ENCODE peak calls at places on chromosomes 7 and 10, in ten cellular contexts. T is SK-N-SH, U is lung, J is brain microvascular endothelial cell, R is astrocyte of the spinal cord, P is adrenal gland, B is mucosa of descending colon, A is AG04450, C is fibroblast of lung, N is GM12865. E is an unnamed sample.
A peak's percentile ranks its signal among the peaks of the same experiment; 100 is the strongest.

GRCh38 chr10:63120554-63120953 is 12.6 kb upstream of the NRBF2 start:
- DNase-seq in N (no peak), T (no peak), J (peak; percentile 51), A (peak; percentile 83), C (peak; percentile 99), R (peak; percentile 87), B (no peak), U (no peak), P (no peak), E (no peak)

GRCh38 chr7:82331234-82331633 is 112.3 kb downstream of the CACNA2D1 start:
- DNase-seq in N (no peak), R (no peak), A (no peak), C (no peak), J (no peak), T (no peak), U (no peak), B (no peak), P (no peak), E (no peak)

GRCh38 chr10:113133497-113133896 is 183.4 kb downstream of the TCF7L2 start:
- DNase-seq in C (peak; percentile 73), U (no peak), J (peak; percentile 12), N (no peak), R (peak; percentile 56), A (peak; percentile 21), T (no peak), B (no peak), P (no peak), E (no peak)

GRCh38 chr10:14669576-14669975 is 105.1 kb downstream of the FAM107B start:
- DNase-seq in A (no peak), C (no peak), P (no peak), J (no peak), T (no peak), U (no peak), R (no peak), B (no peak), N (no peak), E (no peak)

GRCh38 chr10:99365311-99365710 is 36.2 kb downstream of the CNNM1 start:
- DNase-seq in T (no peak), A (no peak), U (no peak), C (no peak), J (no peak), N (no peak), P (no peak), B (no peak), R (no peak), E (no peak)

GRCh38 chr10:70317272-70317942 is 33.6 kb upstream of the NPFFR1 start:
- DNase-seq in A (no peak), B (no peak), R (no peak), C (no peak), T (no peak), N (no peak), P (no peak), J (no peak), U (no peak), E (no peak)

GRCh38 chr10:119412244-119412750 is 130.2 kb downstream of the RGS10 start:
- DNase-seq in J (no peak), R (peak; percentile 59), A (no peak), T (peak; percentile 96), N (no peak), B (peak; percentile 65), P (peak; percentile 77), U (peak; percentile 67), C (peak; percentile 62), E (no peak)

GRCh38 chr10:13614530-13615332 is 28.0 kb downstream of the PRPF18 start:
- DNase-seq in T (peak; percentile 53), J (peak; percentile 62), N (no peak), C (peak; percentile 90), P (no peak), A (peak; percentile 18), U (no peak), R (peak; percentile 63), B (no peak), E (no peak)

GRCh38 chr7:136030867-136031318 is 53.7 kb upstream of the MTPN start:
- DNase-seq in U (no peak), P (no peak), A (no peak), B (no peak), J (no peak), C (no peak), T (no peak), N (peak; percentile 64), R (no peak), E (peak; percentile 26)

GRCh38 chr7:68038621-68039314 is 1042.1 kb downstream of the TYW1 start:
- DNase-seq in T (no peak), P (peak; percentile 27), J (peak; percentile 2), C (peak; percentile 81), R (peak; percentile 28), A (no peak), B (no peak), U (no peak), N (no peak), E (no peak)

GRCh38 chr10:129622736-129623135 is 155.7 kb downstream of the MGMT start:
- DNase-seq in A (peak; percentile 11), R (no peak), T (no peak), N (no peak), P (no peak), U (no peak), B (no peak), J (peak; percentile 13), C (peak; percentile 69), E (no peak)

GRCh38 chr7:5218564-5219360 is 28.7 kb downstream of the WIPI2 start:
- DNase-seq in B (peak; percentile 33), C (no peak), A (no peak), T (no peak), U (no peak), N (peak; percentile 94), J (no peak), R (no peak), P (no peak), E (peak; percentile 93)

GRCh38 chr7:82411732-82412131 is 31.8 kb downstream of the CACNA2D1 start:
- DNase-seq in B (no peak), T (no peak), J (no peak), N (no peak), R (no peak), P (no peak), U (no peak), A (no peak), C (no peak), E (no peak)

GRCh38 chr10:42875792-42876191 is 93.2 kb downstream of the BMS1 start:
- DNase-seq in B (no peak), U (peak; percentile 26), N (no peak), A (no peak), T (peak; percentile 59), P (peak; percentile 73), R (no peak), C (no peak), J (peak; percentile 11), E (no peak)

DNA sequence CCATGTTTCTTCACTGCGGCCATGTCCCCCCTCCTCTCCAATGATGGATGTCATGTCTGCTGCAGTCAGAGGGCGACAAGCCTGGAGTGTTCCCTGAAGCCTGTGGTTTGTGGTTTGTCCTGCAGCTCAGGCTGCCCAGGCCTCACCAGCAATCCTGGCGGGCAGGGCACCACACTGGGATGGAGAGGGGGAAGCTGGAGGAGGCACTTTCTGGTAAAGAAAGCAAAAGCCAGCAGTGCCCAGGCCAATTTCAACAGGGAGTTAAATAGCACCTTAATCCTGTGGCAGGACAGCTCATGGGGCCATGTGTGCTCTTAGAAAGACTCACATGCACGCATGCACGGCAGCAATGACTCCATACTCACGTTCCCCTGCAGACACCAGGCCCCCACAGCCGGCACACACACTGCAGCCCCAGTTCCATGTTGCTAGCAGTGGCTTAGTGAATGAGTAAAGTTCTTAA is 158.3 kb downstream of the EGFR start:
- DNase-seq in C (peak; percentile 32), B (no peak), P (no peak), A (no peak), R (no peak), T (no peak), N (no peak), J (no peak), U (no peak), E (no peak)
- H3K4me3 ChIP-seq in C (no peak overlapping the region), B (no peak overlapping the region), P (no peak overlapping the region), A (no peak overlapping the region), R (no peak overlapping the region), T (no peak overlapping the region), N (no peak overlapping the region), J (no peak overlapping the region), U (no peak overlapping the region), E (no peak overlapping the region)

DNA sequence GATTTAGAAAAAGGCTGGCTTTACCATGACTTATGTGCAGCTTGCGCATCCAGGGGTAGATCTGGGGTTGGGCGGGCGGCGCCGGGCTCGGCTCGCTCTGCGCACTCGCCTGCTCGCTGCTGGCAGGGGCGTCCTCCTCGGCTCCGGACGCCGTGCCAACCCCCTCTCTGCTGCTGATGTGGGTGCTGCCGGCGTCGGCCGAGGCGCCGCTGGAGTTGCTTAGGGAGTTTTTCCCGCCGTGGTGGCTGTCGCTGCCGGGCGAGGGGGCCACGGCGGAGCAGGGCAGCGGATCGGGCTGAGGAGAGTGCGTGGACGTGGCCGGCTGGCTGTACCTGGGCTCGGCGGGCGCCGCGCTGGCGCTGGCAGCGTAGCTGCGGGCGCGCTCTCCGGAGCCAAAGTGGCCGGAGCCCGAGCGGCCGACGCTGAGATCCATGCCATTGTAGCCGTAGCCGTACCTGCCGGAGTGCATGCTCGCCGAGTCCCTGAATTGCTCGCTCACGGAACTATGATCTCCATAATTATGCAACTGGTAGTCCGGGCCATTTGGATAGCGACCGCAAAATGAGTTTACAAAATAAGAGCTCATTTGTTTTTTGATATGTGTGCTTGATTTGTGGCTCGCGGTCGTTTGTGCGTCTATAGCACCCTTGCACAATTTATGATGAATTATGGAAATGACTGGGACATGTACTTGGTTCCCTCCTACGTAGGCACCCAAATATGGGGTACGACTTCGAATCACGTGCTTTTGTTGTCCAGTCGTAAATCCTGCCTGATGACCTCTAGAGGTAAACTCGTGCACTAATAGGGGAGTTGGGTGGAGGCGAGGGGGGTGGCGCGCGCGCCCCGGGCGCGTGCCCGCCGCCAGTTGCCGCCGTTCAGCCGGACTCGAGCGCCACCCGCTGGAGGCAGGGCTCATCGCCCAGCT is at the start of gene HOXA5:
- DNase-seq in N (peak; percentile 85), R (peak; percentile 99), T (peak; percentile 92), C (peak; percentile 91), A (peak; percentile 100), U (peak; percentile 66), B (peak; percentile 88), J (no peak), P (peak; percentile 92), E (no peak)
- TF ChIP-seq CTCF in N (no peak), R (peak; percentile 83), T (peak; percentile 85), C (peak; percentile 70), A (peak; percentile 84), U (peak; percentile 37), B (peak; percentile 66), J (peak; percentile 47), P (peak; percentile 71), E (no peak)

DNA sequence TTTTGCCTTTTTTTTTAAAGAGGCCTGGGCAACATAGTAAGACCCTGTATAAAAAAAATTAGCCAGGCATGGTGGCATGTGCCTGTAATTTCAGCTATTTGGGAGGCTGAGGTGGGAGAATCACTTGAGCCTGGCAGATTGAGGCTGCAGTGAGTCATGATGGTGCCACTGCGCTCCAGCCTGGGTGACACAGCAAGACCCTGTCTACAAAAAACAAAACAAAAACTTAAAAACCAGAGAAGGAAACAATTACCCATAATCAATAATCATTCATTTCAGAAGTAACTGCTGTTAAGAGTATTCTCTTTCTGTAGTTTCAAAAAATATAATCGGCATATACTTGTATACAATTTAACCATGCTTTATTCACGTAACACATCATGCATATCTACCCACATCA is 28.0 kb downstream of the VPS26A start:
- DNase-seq in B (no peak), T (no peak), U (no peak), A (no peak), P (no peak), R (no peak), J (no peak), C (no peak), N (no peak), E (no peak)
- H3K4me3 ChIP-seq in B (no peak overlapping the region), T (no peak overlapping the region), U (no peak overlapping the region), A (no peak overlapping the region), P (no peak overlapping the region), R (no peak overlapping the region), J (no peak overlapping the region), C (no peak overlapping the region), N (no peak overlapping the region), E (no peak overlapping the region)

GRCh38 chr10:54796876-54797275 is 4.2 kb downstream of the PCDH15 start:
- DNase-seq in C (no peak), B (no peak), J (no peak), A (no peak), N (no peak), T (no peak), R (no peak), P (no peak), U (no peak), E (no peak)
- TF ChIP-seq CTCF in C (no peak), B (no peak), J (no peak), A (no peak), N (no peak), T (no peak), R (no peak), P (no peak), U (no peak), E (no peak)

E was measured in GM12864.